ENCODE peak calls at places on chromosomes 4 and X, in four cellular contexts. I is cardiac fibroblast, E is coronary artery, F is cardiac muscle cell. V is an unnamed sample.
A peak's percentile ranks its signal among the peaks of the same experiment; 100 is the strongest.

GRCh38 chr4:65918872-65919271 is 248.6 kb upstream of the EPHA5 start:
- DNase-seq in I (no peak), E (no peak), F (no peak), V (no peak)

GRCh38 chr4:94577136-94577535 is 125.4 kb downstream of the PDLIM5 start:
- DNase-seq in I (peak; percentile 88), E (no peak), F (peak; percentile 85), V (no peak)

GRCh38 chr4:123616970-123617392 is 220.4 kb downstream of the SPRY1 start:
- DNase-seq in I (peak; percentile 92), E (no peak), F (peak; percentile 86), V (no peak)

GRCh38 chr4:138627096-138627495 is 384.9 kb upstream of the SLC7A11 start:
- DNase-seq in I (no peak), E (no peak), F (no peak), V (peak; percentile 63)

GRCh38 chr4:121686265-121686664 is 10.5 kb downstream of the ANXA5 start:
- DNase-seq in I (no peak), E (no peak), F (no peak), V (peak; percentile 75)

GRCh38 chrX:134908235-134908834 is 82.5 kb upstream of the SMIM10 start:
- DNase-seq in I (peak; percentile 68), E (no peak), F (peak; percentile 69), V (no peak)

GRCh38 chr4:4334798-4335520 is 44.9 kb downstream of the ZBTB49 start:
- DNase-seq in I (peak; percentile 63), E (no peak), F (peak; percentile 60), V (peak; percentile 71)

GRCh38 chrX:48071064-48071985 is at the start of gene ZNF630:
- DNase-seq in I (peak; percentile 62), E (peak; percentile 78), F (peak; percentile 72), V (peak; percentile 79)

GRCh38 chr4:158998624-158999023 is 104.3 kb upstream of the RAPGEF2 start:
- DNase-seq in I (no peak), E (no peak), F (no peak), V (peak; percentile 59)

GRCh38 chr4:142519342-142519741 is 326.8 kb downstream of the INPP4B start:
- DNase-seq in I (no peak), E (no peak), F (no peak), V (no peak)

GRCh38 chr4:105088110-105088879 is 58.4 kb upstream of the TET2 start:
- DNase-seq in I (peak; percentile 89), E (no peak), F (peak; percentile 95), V (peak; percentile 93)

GRCh38 chr4:153792007-153792892 is 3.4 kb upstream of the SFRP2 start:
- DNase-seq in I (peak; percentile 42), E (peak; percentile 74), F (peak; percentile 25), V (peak; percentile 76)

GRCh38 chr4:187309456-187309855 is 585.8 kb upstream of the FAT1 start:
- DNase-seq in I (no peak), E (no peak), F (no peak), V (peak; percentile 56)

GRCh38 chrX:126509917-126510316 is 42.7 kb downstream of the DCAF12L1 start:
- DNase-seq in I (no peak), E (no peak), F (no peak), V (no peak)

GRCh38 chr4:82797591-82798081 is 960 bp downstream of the SCD5 start:
- DNase-seq in I (peak; percentile 42), E (no peak), F (peak; percentile 44), V (no peak)

GRCh38 chrX:39645059-39645895 is 452.5 kb downstream of the BCOR start:
- DNase-seq in I (peak; percentile 89), E (peak; percentile 84), F (peak; percentile 89), V (no peak)

GRCh38 chr4:183940807-183941310 is 35.8 kb downstream of the STOX2 start:
- DNase-seq in I (no peak), E (no peak), F (no peak), V (no peak)

GRCh38 chrX:45751156-45751555 is 550.5 kb upstream of the DIPK2B start:
- DNase-seq in I (no peak), E (no peak), F (no peak), V (no peak)

GRCh38 chr4:95268819-95269565 is 279.8 kb downstream of the UNC5C start:
- DNase-seq in I (peak; percentile 46), E (no peak), F (peak; percentile 44), V (peak; percentile 10)

GRCh38 chrX:119541188-119541587 is 24.0 kb downstream of the STEEP1 start:
- DNase-seq in I (peak; percentile 66), E (no peak), F (peak; percentile 70), V (peak; percentile 76)

GRCh38 chr4:96092151-96092705 is 252.3 kb downstream of the PDHA2 start:
- DNase-seq in I (no peak), E (no peak), F (no peak), V (no peak)

GRCh38 chr4:1793496-1793840 is 375 bp downstream of the FGFR3 start:
- DNase-seq in I (peak; percentile 33), E (no peak), F (peak; percentile 42), V (peak; percentile 56)

GRCh38 chr4:184288451-184289178 is 70.9 kb upstream of the ENPP6 start:
- DNase-seq in I (no peak), E (no peak), F (no peak), V (no peak)

GRCh38 chrX:124328765-124329164 is 3.7 kb upstream of the TEX13D start:
- DNase-seq in I (no peak), E (no peak), F (no peak), V (peak; percentile 75)

GRCh38 chrX:34379891-34380290 is 247.8 kb upstream of the FAM47A start:
- DNase-seq in I (peak; percentile 20), E (no peak), F (peak; percentile 29), V (peak; percentile 2)

GRCh38 chr4:87465739-87466366 is 43.5 kb downstream of the NUDT9 start:
- DNase-seq in I (peak; percentile 80), E (no peak), F (peak; percentile 77), V (peak; percentile 61)

GRCh38 chrX:13364230-13364629 is 44.4 kb upstream of the ATXN3L start:
- DNase-seq in I (no peak), E (no peak), F (no peak), V (no peak)

GRCh38 chr4:123613586-123614344 is 217.2 kb downstream of the SPRY1 start:
- DNase-seq in I (no peak), E (no peak), F (no peak), V (no peak)

GRCh38 chrX:5936438-5936837 is 292.2 kb downstream of the NLGN4X start:
- DNase-seq in I (peak; percentile 71), E (no peak), F (peak; percentile 50), V (no peak)

DNA sequence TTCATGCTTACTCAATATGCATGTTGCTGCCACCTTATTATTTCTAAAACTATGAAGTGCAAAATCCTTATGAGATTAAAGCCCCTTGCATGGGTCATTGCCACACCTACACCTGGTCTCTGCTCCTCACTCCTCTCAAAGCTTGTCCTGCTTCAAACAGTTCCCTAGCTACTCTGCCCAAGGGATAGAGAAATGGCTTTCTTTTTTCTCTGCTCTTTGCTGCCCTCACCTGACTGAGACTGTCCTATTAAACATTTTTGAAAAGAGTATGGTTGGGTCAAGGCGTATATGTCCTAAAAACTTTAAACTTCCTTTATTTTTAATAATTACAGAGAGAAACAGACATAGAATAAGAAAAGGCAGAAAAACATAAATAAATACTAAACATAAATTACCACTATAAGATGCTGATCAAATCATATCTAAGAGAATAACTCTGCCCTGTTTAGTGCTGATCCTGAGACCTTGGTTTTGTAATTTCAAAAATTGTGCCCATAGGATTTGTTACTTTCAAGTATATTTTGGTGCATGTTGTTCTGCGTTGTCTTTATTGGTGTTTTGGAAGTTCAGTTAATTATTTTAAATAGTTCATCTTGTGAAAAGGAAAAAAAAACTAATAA is 704.9 kb upstream of the PABPC4L start:
- DNase-seq in I (peak; percentile 7), E (no peak), F (peak; percentile 12), V (peak; percentile 34)
- TF ChIP-seq CTCF in I (no peak), E (no peak), F (peak; percentile 26), V (peak; percentile 54)

GRCh38 chrX:17377047-17377692 is 2.2 kb downstream of the NHS start:
- DNase-seq in I (no peak), E (peak; percentile 76), F (peak; percentile 38), V (peak; percentile 81)

GRCh38 chrX:17375631-17376380 is 806 bp downstream of the NHS start:
- DNase-seq in I (peak; percentile 12), E (no peak), F (peak; percentile 43), V (peak; percentile 32)

GRCh38 chrX:17376381-17377046 is 1.5 kb downstream of the NHS start:
- DNase-seq in I (no peak), E (no peak), F (no peak), V (peak; percentile 29)

GRCh38 chrX:17380221-17380620 is 5.2 kb downstream of the NHS start:
- DNase-seq in I (no peak), E (no peak), F (no peak), V (peak; percentile 35)

DNA sequence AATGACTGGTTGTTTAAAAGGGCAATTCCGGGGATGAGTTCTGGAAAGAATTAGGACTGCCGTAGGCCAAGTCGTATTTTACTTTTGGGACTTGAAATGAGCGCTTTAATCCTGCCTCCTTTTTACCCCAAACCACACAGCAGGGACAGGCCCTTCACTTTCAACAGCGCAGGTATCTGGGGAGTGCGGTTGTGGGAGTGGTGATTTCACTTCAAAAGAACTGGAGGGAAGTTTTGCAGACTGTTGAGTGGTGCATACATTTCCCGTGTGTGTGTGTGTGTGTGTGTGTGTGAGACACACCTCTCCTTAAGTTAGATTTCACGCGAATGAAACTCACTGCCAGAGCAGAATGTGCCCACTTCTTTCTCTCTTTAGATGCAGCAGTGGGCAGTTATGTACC is 2.8 kb downstream of the NHS start:
- DNase-seq in I (no peak), E (no peak), F (no peak), V (peak; percentile 35)
- H3K4me3 ChIP-seq in I (peak overlapping the region; percentile 59), E (peak overlapping the region; percentile 79), F (peak overlapping the region; percentile 35), V (peak overlapping the region; percentile 60)

GRCh38 chr4:164937576-164938270 is 39.7 kb downstream of the TRIM61 start:
- DNase-seq in I (peak; percentile 50), E (no peak), F (peak; percentile 32), V (peak; percentile 34)

GRCh38 chr4:164930647-164931046 is 46.8 kb downstream of the TRIM61 start:
- DNase-seq in I (no peak), E (no peak), F (no peak), V (no peak)

GRCh38 chr4:164933244-164933643 is 44.2 kb downstream of the TRIM61 start:
- DNase-seq in I (no peak), E (no peak), F (no peak), V (no peak)

GRCh38 chr4:164931551-164932324 is 45.7 kb downstream of the TRIM61 start:
- DNase-seq in I (no peak), E (no peak), F (no peak), V (no peak)

GRCh38 chr4:164935363-164935762 is 42.1 kb downstream of the TRIM61 start:
- DNase-seq in I (no peak), E (no peak), F (no peak), V (no peak)
- TF ChIP-seq CTCF in I (no peak), E (no peak), F (no peak), V (no peak)

DNA sequence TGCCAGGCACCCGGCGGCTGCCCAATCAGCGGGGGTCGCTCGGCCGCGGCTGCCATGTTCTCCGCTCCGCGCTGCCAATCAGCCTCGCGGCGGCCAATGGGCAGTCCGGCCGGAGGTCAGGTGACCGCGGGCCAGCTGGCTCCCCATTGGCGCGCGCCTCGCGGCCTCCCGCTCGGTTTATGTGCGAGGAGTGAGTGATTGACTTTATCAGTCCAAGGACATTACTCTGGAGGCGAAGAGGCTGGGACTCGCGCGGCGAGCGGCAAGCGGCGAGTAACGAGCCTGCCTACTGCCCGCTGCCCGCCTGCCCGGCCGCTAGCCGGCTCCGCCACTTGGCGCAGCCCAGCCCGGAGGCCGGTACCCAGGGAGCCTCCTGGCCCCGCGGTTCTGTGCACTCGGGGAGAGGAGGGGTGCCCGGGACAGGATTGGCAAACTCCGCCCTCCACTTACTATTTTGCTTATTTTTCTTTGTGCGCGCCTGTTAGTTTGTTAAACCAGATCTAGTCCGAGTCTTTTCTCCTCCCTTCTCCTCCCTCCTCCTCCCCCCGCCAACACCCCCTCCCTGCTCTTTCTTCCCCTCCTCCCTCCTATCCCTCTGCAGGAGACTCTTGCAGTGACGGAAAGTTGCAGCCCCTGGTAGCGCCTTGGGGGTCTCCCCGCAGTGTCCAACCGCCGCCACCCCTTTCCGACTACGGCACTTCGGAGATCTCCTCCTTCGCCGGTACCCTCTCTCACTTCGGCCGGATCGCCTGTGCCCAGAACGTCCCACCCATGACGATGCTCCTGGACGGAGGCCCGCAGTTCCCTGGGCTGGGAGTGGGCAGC is at the start of gene ZIC3:
- DNase-seq in I (peak; percentile 13), E (no peak), F (peak; percentile 45), V (peak; percentile 9)
- H3K4me3 ChIP-seq in I (peak within 1 kb of the TSS; percentile 28), E (peak within 1 kb of the TSS; percentile 77), F (peak within 1 kb of the TSS; percentile 55), V (no peak within 1 kb of the TSS)